ENCODE peak calls at places on chromosomes 2 and 18, in six cellular contexts. O is H54, L is NCI-H774, K is GM10248, X is midbrain, W is EL. P is an unnamed sample.

GRCh38 chr2:202034249-202035088 is 814 bp downstream of the FZD7 start:
- DNase-seq in O (peak), L (no peak), K (peak), X (no peak), W (peak), P (peak)

GRCh38 chr2:26696352-26696816 is 3.9 kb downstream of the KCNK3 start:
- DNase-seq in O (peak), L (no peak), K (no peak), X (no peak), W (peak), P (no peak)

GRCh38 chr2:16908671-16909070 is 243.0 kb upstream of the CYRIA start:
- DNase-seq in O (no peak), L (no peak), K (no peak), X (no peak), W (no peak), P (no peak)

GRCh38 chr18:32040936-32041335 is 22.3 kb downstream of the RNF125 start:
- DNase-seq in O (no peak), L (no peak), K (no peak), X (no peak), W (no peak), P (peak)

GRCh38 chr2:215692387-215693079 is 256.7 kb upstream of the FN1 start:
- DNase-seq in O (no peak), L (no peak), K (no peak), X (no peak), W (peak), P (no peak)

GRCh38 chr2:216146573-216146972 is 37.4 kb downstream of the XRCC5 start:
- DNase-seq in O (no peak), L (no peak), K (no peak), X (no peak), W (no peak), P (no peak)

GRCh38 chr18:21911551-21911950 is 171.0 kb downstream of the MIB1 start:
- DNase-seq in O (no peak), L (no peak), K (peak), X (no peak), W (no peak), P (no peak)

GRCh38 chr2:63992061-63992685 is 27.1 kb downstream of the VPS54 start:
- DNase-seq in O (no peak), L (no peak), K (no peak), X (no peak), W (no peak), P (no peak)

GRCh38 chr2:138432971-138433370 is 68.6 kb upstream of the SPOPL start:
- DNase-seq in O (no peak), L (no peak), K (peak), X (no peak), W (peak), P (no peak)

GRCh38 chr2:175373001-175373727 is 191.7 kb upstream of the ATP5MC3 start:
- DNase-seq in O (peak), L (no peak), K (no peak), X (no peak), W (peak), P (no peak)

GRCh38 chr18:44290366-44290855 is 390.3 kb upstream of the SETBP1 start:
- DNase-seq in O (no peak), L (no peak), K (no peak), X (no peak), W (no peak), P (no peak)

GRCh38 chr2:121699421-121700328 is 37.0 kb downstream of the NIFK start:
- DNase-seq in O (peak), L (no peak), K (peak), X (no peak), W (peak), P (peak)

GRCh38 chr2:19363474-19363778 is 5.0 kb upstream of the OSR1 start:
- DNase-seq in O (no peak), L (no peak), K (no peak), X (no peak), W (no peak), P (no peak)

GRCh38 chr18:44924750-44925534 is 244.3 kb downstream of the SETBP1 start:
- DNase-seq in O (no peak), L (no peak), K (no peak), X (no peak), W (no peak), P (no peak)

GRCh38 chr18:49862656-49863385 is 49.5 kb upstream of the ACAA2 start:
- DNase-seq in O (no peak), L (no peak), K (no peak), X (no peak), W (no peak), P (no peak)

GRCh38 chr2:154329510-154329909 is 369.0 kb upstream of the KCNJ3 start:
- DNase-seq in O (no peak), L (no peak), K (no peak), X (no peak), W (no peak), P (no peak)

GRCh38 chr18:10234912-10235439 is 219.5 kb upstream of the APCDD1 start:
- DNase-seq in O (no peak), L (no peak), K (no peak), X (no peak), W (peak), P (no peak)

GRCh38 chr18:56615738-56616520 is 22.5 kb downstream of the TXNL1 start:
- DNase-seq in O (no peak), L (no peak), K (no peak), X (no peak), W (no peak), P (no peak)

GRCh38 chr2:170115501-170116229 is 62.3 kb upstream of the MYO3B start:
- DNase-seq in O (no peak), L (no peak), K (no peak), X (no peak), W (no peak), P (no peak)

GRCh38 chr2:147297820-147298219 is 547.0 kb upstream of the ACVR2A start:
- DNase-seq in O (no peak), L (no peak), K (peak), X (no peak), W (no peak), P (peak)

GRCh38 chr18:11981633-11982366 is 493 bp downstream of the IMPA2 start:
- DNase-seq in O (no peak), L (peak), K (peak), X (peak), W (peak), P (no peak)

GRCh38 chr18:46867471-46868170 is 49.7 kb downstream of the PIAS2 start:
- DNase-seq in O (no peak), L (no peak), K (no peak), X (no peak), W (no peak), P (no peak)

GRCh38 chr18:33821503-33821902 is 243.5 kb downstream of the ASXL3 start:
- DNase-seq in O (no peak), L (peak), K (no peak), X (no peak), W (no peak), P (no peak)

GRCh38 chr2:57943271-57943670 is 103.3 kb upstream of the VRK2 start:
- DNase-seq in O (no peak), L (no peak), K (no peak), X (no peak), W (peak), P (no peak)

GRCh38 chr2:84435331-84436081 is 23.6 kb downstream of the SUCLG1 start:
- DNase-seq in O (no peak), L (no peak), K (no peak), X (peak), W (peak), P (no peak)

GRCh38 chr2:175383286-175383685 is 201.8 kb upstream of the ATP5MC3 start:
- DNase-seq in O (no peak), L (no peak), K (no peak), X (no peak), W (no peak), P (no peak)

GRCh38 chr2:64646007-64646880 is 7.5 kb downstream of the SERTAD2 start:
- DNase-seq in O (no peak), L (peak), K (no peak), X (peak), W (peak), P (peak)